ENCODE peak calls at places on chromosomes 3 and 15, in five cellular contexts. Y is HepG2, X is H1, B is NT2/D1, V is GM12878. H is an unnamed sample.

GRCh38 chr3:88150771-88151170 is 1.0 kb downstream of the C3orf38 start:
- DNase-seq in Y (no peak), X (no peak), B (no peak), V (no peak), H (no peak)

GRCh38 chr3:65342084-65342683 is 654.4 kb upstream of the ADAMTS9 start:
- DNase-seq in Y (peak; percentile 35), B (peak; percentile 57), X (peak; percentile 89), V (no peak), H (peak; percentile 74)

GRCh38 chr3:124033360-124034015 is 41.6 kb upstream of the ROPN1 start:
- DNase-seq in B (no peak), Y (no peak), X (peak; percentile 71), V (no peak), H (peak; percentile 48)

GRCh38 chr3:134337511-134338200 is 36.6 kb downstream of the AMOTL2 start:
- DNase-seq in B (no peak), Y (no peak), X (no peak), V (no peak), H (no peak)

GRCh38 chr3:126965526-126966080 is 17.3 kb upstream of the PLXNA1 start:
- DNase-seq in X (no peak), B (no peak), Y (no peak), V (no peak), H (no peak)

GRCh38 chr3:49199244-49199899 is 28.0 kb downstream of the KLHDC8B start:
- DNase-seq in V (no peak), B (peak; percentile 87), X (peak; percentile 50), Y (no peak), H (no peak)

GRCh38 chr3:156349978-156350377 is 204.9 kb downstream of the SSR3 start:
- DNase-seq in X (no peak), Y (no peak), B (no peak), V (no peak), H (no peak)

GRCh38 chr3:13578246-13578645 is 29.3 kb downstream of the FBLN2 start:
- DNase-seq in Y (no peak), V (no peak), X (no peak), B (no peak), H (no peak)

GRCh38 chr3:186824430-186825139 is 17.9 kb upstream of the ADIPOQ start:
- DNase-seq in X (peak; percentile 50), B (no peak), Y (no peak), V (no peak), H (no peak)

GRCh38 chr3:47414161-47414564 is 33.3 kb downstream of the PTPN23 start:
- DNase-seq in V (no peak), X (no peak), B (no peak), Y (peak; percentile 38), H (no peak)

GRCh38 chr3:61114316-61114953 is 136.8 kb downstream of the FHIT start:
- DNase-seq in X (no peak), V (no peak), Y (no peak), B (no peak), H (no peak)

GRCh38 chr3:114112696-114113095 is 56.2 kb downstream of the QTRT2 start:
- DNase-seq in X (no peak), Y (no peak), B (no peak), V (no peak), H (no peak)

GRCh38 chr3:64975138-64975537 is 287.3 kb upstream of the ADAMTS9 start:
- DNase-seq in X (no peak), V (no peak), Y (no peak), B (no peak), H (no peak)

GRCh38 chr15:48507416-48508065 is 138.0 kb downstream of the FBN1 start:
- DNase-seq in B (peak; percentile 47), X (no peak), Y (peak; percentile 43), V (peak; percentile 8), H (peak; percentile 38)

GRCh38 chr15:41568350-41569017 is 9.5 kb downstream of the TYRO3 start:
- DNase-seq in B (peak; percentile 95), X (peak; percentile 80), V (no peak), Y (peak; percentile 98), H (no peak)

GRCh38 chr15:74842581-74843444 is at the start of gene ULK3:
- DNase-seq in B (peak; percentile 88), V (no peak), Y (peak; percentile 70), X (peak; percentile 95), H (peak; percentile 98)

GRCh38 chr15:45187894-45188830 is at the start of gene SHF:
- DNase-seq in V (no peak), B (no peak), X (peak; percentile 77), Y (peak; percentile 31), H (peak; percentile 70)

DNA sequence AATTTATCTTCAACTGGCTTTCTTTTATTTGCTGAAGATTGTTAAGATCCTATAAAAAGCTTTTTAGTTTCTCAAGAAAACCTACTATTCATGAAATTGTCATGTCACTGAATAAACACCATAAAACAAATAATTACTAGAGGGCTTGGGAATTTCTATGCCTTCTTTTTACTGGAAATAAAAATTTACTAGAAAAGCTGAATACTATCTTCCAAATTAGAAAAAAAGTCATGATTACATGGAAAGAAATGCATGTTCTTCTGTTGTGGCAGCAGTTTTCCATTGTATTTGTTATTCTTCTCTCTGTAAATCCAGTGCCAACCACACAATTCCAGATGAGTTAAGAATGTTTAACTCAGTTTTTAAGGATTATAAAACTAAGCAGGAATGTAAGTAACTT is 153.8 kb downstream of the RAP2B start:
- DNase-seq in B (no peak), X (no peak), V (no peak), Y (no peak), H (no peak)
- TF ChIP-seq SUZ12 in B (no peak), X (no peak), V (no peak), Y (no peak), H (no peak)

GRCh38 chr3:28556195-28556594 is 207.6 kb upstream of the AZI2 start:
- DNase-seq in B (no peak), X (no peak), V (no peak), Y (no peak), H (no peak)
- TF ChIP-seq SUZ12 in B (no peak), X (no peak), V (no peak), Y (no peak), H (no peak)

GRCh38 chr3:26962419-26963355 is 340.1 kb downstream of the LRRC3B start:
- DNase-seq in V (peak; percentile 24), Y (no peak), X (no peak), B (no peak), H (no peak)
- TF ChIP-seq SUZ12 in V (no peak), Y (no peak), X (no peak), B (no peak), H (no peak)

GRCh38 chr3:71062920-71063767 is 520.4 kb downstream of the FOXP1 start:
- DNase-seq in B (no peak), V (no peak), X (no peak), Y (no peak), H (no peak)

GRCh38 chr3:71062037-71062919 is 521.2 kb downstream of the FOXP1 start:
- DNase-seq in X (no peak), V (no peak), B (no peak), Y (no peak), H (no peak)

GRCh38 chr3:71064288-71064975 is 519.1 kb downstream of the FOXP1 start:
- DNase-seq in Y (peak; percentile 63), X (peak; percentile 76), V (no peak), B (no peak), H (peak; percentile 40)

GRCh38 chr3:71064976-71065763 is 518.4 kb downstream of the FOXP1 start:
- DNase-seq in X (peak; percentile 82), B (no peak), V (no peak), Y (peak; percentile 45), H (peak; percentile 36)

GRCh38 chr3:71063768-71064287 is 519.7 kb downstream of the FOXP1 start:
- DNase-seq in X (no peak), Y (peak; percentile 49), V (no peak), B (no peak), H (no peak)
- TF ChIP-seq SUZ12 in X (peak; percentile 30), Y (no peak), V (no peak), B (no peak), H (no peak)

GRCh38 chr3:164526250-164526649 is 552.0 kb downstream of the SI start:
- DNase-seq in V (no peak), X (no peak), B (no peak), Y (no peak), H (no peak)
- TF ChIP-seq SUZ12 in V (no peak), X (no peak), B (no peak), Y (no peak), H (no peak)

GRCh38 chr3:81778678-81779182 is 17.3 kb upstream of the GBE1 start:
- DNase-seq in X (no peak), Y (no peak), B (no peak), V (peak; percentile 39), H (no peak)
- TF ChIP-seq SUZ12 in X (no peak), Y (no peak), B (no peak), V (no peak), H (no peak)

DNA sequence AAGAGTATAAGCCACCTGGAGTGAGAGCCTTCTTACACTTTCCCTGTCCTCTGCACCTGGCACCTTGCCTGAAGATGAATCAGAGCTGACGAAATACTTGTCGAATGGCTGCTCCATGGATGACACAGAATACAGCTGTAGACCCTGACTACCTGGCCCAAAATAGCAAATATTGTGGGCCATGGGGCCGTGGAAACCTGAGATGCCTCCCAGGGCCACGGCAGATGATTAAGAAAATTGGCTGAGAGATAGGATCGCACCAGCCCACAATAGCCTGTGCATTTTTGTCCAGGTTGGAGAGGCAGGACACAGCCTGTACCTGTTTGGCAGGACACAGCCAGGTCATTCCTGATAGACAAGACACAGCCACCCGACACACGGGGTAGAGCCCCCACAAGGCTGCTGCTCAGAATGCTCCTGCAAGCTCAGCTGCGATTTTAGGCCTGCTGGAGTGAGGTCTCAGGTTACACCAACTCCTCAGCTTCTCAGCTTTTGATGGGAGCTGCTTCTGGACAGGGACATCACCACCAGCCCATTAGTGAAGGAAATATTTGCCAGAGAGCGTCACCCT is 22.9 kb upstream of the TPM1 start:
- DNase-seq in V (no peak), X (no peak), B (no peak), Y (peak; percentile 50), H (peak; percentile 31)
- TF ChIP-seq SUZ12 in V (no peak), X (no peak), B (no peak), Y (no peak), H (no peak)

H was measured in HEK293T.